ENCODE peak calls at places on chromosome 14, in seven cellular contexts. One of them, this sample, is unnamed.

GRCh38 chr14:61065671-61066070 is 84.6 kb downstream of the SLC38A6 start:
- DNase-seq in thoracic aorta: no peak
- DNase-seq in fibroblast of lung: no peak
- DNase-seq in AG04450: no peak
- DNase-seq in neural progenitor cell: no peak
- DNase-seq in left lung: no peak
- DNase-seq in colonic mucosa: no peak
- DNase-seq in this sample: no peak

GRCh38 chr14:41604793-41605534 is 1.7 kb upstream of the LRFN5 start:
- DNase-seq in thoracic aorta: no peak
- DNase-seq in fibroblast of lung: peak
- DNase-seq in AG04450: peak
- DNase-seq in neural progenitor cell: peak
- DNase-seq in left lung: peak
- DNase-seq in colonic mucosa: peak
- DNase-seq in this sample: no peak

GRCh38 chr14:36505193-36505815 is 14.7 kb downstream of the NKX2-1 start:
- DNase-seq in thoracic aorta: no peak
- DNase-seq in fibroblast of lung: no peak
- DNase-seq in AG04450: no peak
- DNase-seq in neural progenitor cell: peak
- DNase-seq in left lung: peak
- DNase-seq in colonic mucosa: no peak
- DNase-seq in this sample: no peak

GRCh38 chr14:80491131-80491530 is 279.8 kb upstream of the DIO2 start:
- DNase-seq in thoracic aorta: no peak
- DNase-seq in fibroblast of lung: peak
- DNase-seq in AG04450: no peak
- DNase-seq in neural progenitor cell: no peak
- DNase-seq in left lung: no peak
- DNase-seq in colonic mucosa: peak
- DNase-seq in this sample: no peak

GRCh38 chr14:96662116-96662901 is 134.9 kb upstream of the VRK1 start:
- DNase-seq in thoracic aorta: no peak
- DNase-seq in fibroblast of lung: peak
- DNase-seq in AG04450: no peak
- DNase-seq in neural progenitor cell: no peak
- DNase-seq in left lung: peak
- DNase-seq in colonic mucosa: no peak
- DNase-seq in this sample: no peak

GRCh38 chr14:69685217-69685616 is 73.8 kb downstream of the SUSD6 start:
- DNase-seq in thoracic aorta: no peak
- DNase-seq in fibroblast of lung: peak
- DNase-seq in AG04450: no peak
- DNase-seq in neural progenitor cell: no peak
- DNase-seq in left lung: no peak
- DNase-seq in colonic mucosa: no peak
- DNase-seq in this sample: peak

GRCh38 chr14:95156153-95156764 is 1.1 kb downstream of the DICER1 start:
- DNase-seq in thoracic aorta: no peak
- DNase-seq in fibroblast of lung: peak
- DNase-seq in AG04450: no peak
- DNase-seq in neural progenitor cell: peak
- DNase-seq in left lung: no peak
- DNase-seq in colonic mucosa: peak
- DNase-seq in this sample: no peak

GRCh38 chr14:63147018-63147417 is 57.2 kb upstream of the RHOJ start:
- DNase-seq in thoracic aorta: no peak
- DNase-seq in fibroblast of lung: no peak
- DNase-seq in AG04450: no peak
- DNase-seq in neural progenitor cell: no peak
- DNase-seq in left lung: no peak
- DNase-seq in colonic mucosa: no peak
- DNase-seq in this sample: no peak

GRCh38 chr14:91831337-91831736 is 36.0 kb downstream of the TC2N start:
- DNase-seq in thoracic aorta: no peak
- DNase-seq in fibroblast of lung: no peak
- DNase-seq in AG04450: no peak
- DNase-seq in neural progenitor cell: no peak
- DNase-seq in left lung: no peak
- DNase-seq in colonic mucosa: no peak
- DNase-seq in this sample: no peak

GRCh38 chr14:100762089-100762515 is 35.4 kb downstream of the DLK1 start:
- DNase-seq in thoracic aorta: no peak
- DNase-seq in fibroblast of lung: peak
- DNase-seq in AG04450: no peak
- DNase-seq in neural progenitor cell: no peak
- DNase-seq in left lung: no peak
- DNase-seq in colonic mucosa: no peak
- DNase-seq in this sample: no peak

GRCh38 chr14:70708717-70709570 is 67.2 kb downstream of the TTC9 start:
- DNase-seq in thoracic aorta: no peak
- DNase-seq in fibroblast of lung: no peak
- DNase-seq in AG04450: no peak
- DNase-seq in neural progenitor cell: no peak
- DNase-seq in left lung: no peak
- DNase-seq in colonic mucosa: no peak
- DNase-seq in this sample: no peak

GRCh38 chr14:61625171-61625570 is 70.1 kb upstream of the HIF1A start:
- DNase-seq in thoracic aorta: no peak
- DNase-seq in fibroblast of lung: peak
- DNase-seq in AG04450: no peak
- DNase-seq in neural progenitor cell: no peak
- DNase-seq in left lung: no peak
- DNase-seq in colonic mucosa: no peak
- DNase-seq in this sample: peak

GRCh38 chr14:66476964-66477363 is 9.2 kb upstream of the CCDC196 start:
- DNase-seq in thoracic aorta: no peak
- DNase-seq in fibroblast of lung: peak
- DNase-seq in AG04450: no peak
- DNase-seq in neural progenitor cell: no peak
- DNase-seq in left lung: no peak
- DNase-seq in colonic mucosa: no peak
- DNase-seq in this sample: peak

GRCh38 chr14:73253323-73253610 is 16.0 kb downstream of the PAPLN start:
- DNase-seq in thoracic aorta: no peak
- DNase-seq in fibroblast of lung: no peak
- DNase-seq in AG04450: no peak
- DNase-seq in neural progenitor cell: no peak
- DNase-seq in left lung: no peak
- DNase-seq in colonic mucosa: no peak
- DNase-seq in this sample: no peak

GRCh38 chr14:59103396-59103795 is 85.1 kb upstream of the DAAM1 start:
- DNase-seq in thoracic aorta: no peak
- DNase-seq in fibroblast of lung: peak
- DNase-seq in AG04450: no peak
- DNase-seq in neural progenitor cell: no peak
- DNase-seq in left lung: no peak
- DNase-seq in colonic mucosa: no peak
- DNase-seq in this sample: no peak

GRCh38 chr14:35827678-35828472 is 1.7 kb downstream of the BRMS1L start:
- DNase-seq in thoracic aorta: no peak
- DNase-seq in fibroblast of lung: no peak
- DNase-seq in AG04450: no peak
- DNase-seq in neural progenitor cell: peak
- DNase-seq in left lung: no peak
- DNase-seq in colonic mucosa: no peak
- DNase-seq in this sample: no peak

GRCh38 chr14:71680733-71681387 is 251.4 kb upstream of the RGS6 start:
- DNase-seq in thoracic aorta: no peak
- DNase-seq in fibroblast of lung: no peak
- DNase-seq in AG04450: no peak
- DNase-seq in neural progenitor cell: peak
- DNase-seq in left lung: no peak
- DNase-seq in colonic mucosa: no peak
- DNase-seq in this sample: no peak

GRCh38 chr14:100398044-100398443 is 74.9 kb downstream of the SLC25A47 start:
- DNase-seq in thoracic aorta: no peak
- DNase-seq in fibroblast of lung: no peak
- DNase-seq in AG04450: no peak
- DNase-seq in neural progenitor cell: peak
- DNase-seq in left lung: no peak
- DNase-seq in colonic mucosa: peak
- DNase-seq in this sample: peak

GRCh38 chr14:76595266-76595665 is 166.0 kb upstream of the VASH1 start:
- DNase-seq in thoracic aorta: no peak
- DNase-seq in fibroblast of lung: no peak
- DNase-seq in AG04450: no peak
- DNase-seq in neural progenitor cell: no peak
- DNase-seq in left lung: no peak
- DNase-seq in colonic mucosa: no peak
- DNase-seq in this sample: no peak

GRCh38 chr14:100408350-100409015 is 85.3 kb downstream of the SLC25A47 start:
- DNase-seq in thoracic aorta: no peak
- DNase-seq in fibroblast of lung: peak
- DNase-seq in AG04450: peak
- DNase-seq in neural progenitor cell: no peak
- DNase-seq in left lung: peak
- DNase-seq in colonic mucosa: no peak
- DNase-seq in this sample: peak

GRCh38 chr14:54676822-54677708 is 110.1 kb downstream of the SAMD4A start:
- DNase-seq in thoracic aorta: no peak
- DNase-seq in fibroblast of lung: peak
- DNase-seq in AG04450: peak
- DNase-seq in neural progenitor cell: peak
- DNase-seq in left lung: no peak
- DNase-seq in colonic mucosa: no peak
- DNase-seq in this sample: peak

GRCh38 chr14:63179383-63179782 is 24.9 kb upstream of the RHOJ start:
- DNase-seq in thoracic aorta: no peak
- DNase-seq in fibroblast of lung: no peak
- DNase-seq in AG04450: no peak
- DNase-seq in neural progenitor cell: no peak
- DNase-seq in left lung: no peak
- DNase-seq in colonic mucosa: no peak
- DNase-seq in this sample: no peak

GRCh38 chr14:23664207-23664885 is 28.2 kb downstream of the DHRS2 start:
- DNase-seq in thoracic aorta: no peak
- DNase-seq in fibroblast of lung: no peak
- DNase-seq in AG04450: no peak
- DNase-seq in neural progenitor cell: no peak
- DNase-seq in left lung: no peak
- DNase-seq in colonic mucosa: no peak
- DNase-seq in this sample: no peak

GRCh38 chr14:29529418-29529817 is 398.2 kb downstream of the PRKD1 start:
- DNase-seq in thoracic aorta: no peak
- DNase-seq in fibroblast of lung: no peak
- DNase-seq in AG04450: no peak
- DNase-seq in neural progenitor cell: peak
- DNase-seq in left lung: no peak
- DNase-seq in colonic mucosa: no peak
- DNase-seq in this sample: no peak
- TF ChIP-seq CTCF in thoracic aorta: no peak
- TF ChIP-seq CTCF in fibroblast of lung: peak
- TF ChIP-seq CTCF in AG04450: peak
- TF ChIP-seq CTCF in neural progenitor cell: peak
- TF ChIP-seq CTCF in left lung: no peak
- TF ChIP-seq CTCF in colonic mucosa: no peak
- TF ChIP-seq CTCF in this sample: no peak

GRCh38 chr14:103488071-103488470 is 34.6 kb downstream of the CKB start:
- DNase-seq in thoracic aorta: no peak
- DNase-seq in fibroblast of lung: no peak
- DNase-seq in AG04450: no peak
- DNase-seq in neural progenitor cell: no peak
- DNase-seq in left lung: no peak
- DNase-seq in colonic mucosa: no peak
- DNase-seq in this sample: no peak
- H3K27ac ChIP-seq in thoracic aorta: no peak
- H3K27ac ChIP-seq in fibroblast of lung: peak
- H3K27ac ChIP-seq in AG04450: no peak
- H3K27ac ChIP-seq in neural progenitor cell: no peak
- H3K27ac ChIP-seq in left lung: no peak
- H3K27ac ChIP-seq in colonic mucosa: no peak
- H3K27ac ChIP-seq in this sample: no peak

DNA sequence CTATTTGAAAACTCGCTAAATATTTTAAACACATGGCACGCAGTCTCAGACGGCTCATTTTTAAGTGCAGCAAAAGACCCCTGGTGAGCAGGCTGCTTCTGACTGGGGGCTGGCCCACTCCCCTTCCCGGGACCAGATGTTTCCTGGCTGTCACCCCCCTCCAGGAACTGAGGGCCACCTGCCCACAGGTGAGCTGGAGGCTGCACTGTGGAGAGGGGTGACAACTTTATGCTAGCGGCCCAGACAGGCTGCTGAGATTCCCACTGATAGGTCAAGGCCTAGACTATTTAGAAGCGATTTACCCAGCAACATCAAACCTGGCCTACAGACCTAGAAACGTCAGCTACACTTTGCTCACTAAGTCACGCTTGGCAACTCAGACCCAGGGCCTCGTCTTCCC is 92.1 kb downstream of the BCL11B start:
- DNase-seq in thoracic aorta: no peak
- DNase-seq in fibroblast of lung: no peak
- DNase-seq in AG04450: no peak
- DNase-seq in neural progenitor cell: no peak
- DNase-seq in left lung: no peak
- DNase-seq in colonic mucosa: no peak
- DNase-seq in this sample: no peak
- TF ChIP-seq CTCF in thoracic aorta: no peak
- TF ChIP-seq CTCF in fibroblast of lung: no peak
- TF ChIP-seq CTCF in AG04450: no peak
- TF ChIP-seq CTCF in neural progenitor cell: no peak
- TF ChIP-seq CTCF in left lung: no peak
- TF ChIP-seq CTCF in colonic mucosa: no peak
- TF ChIP-seq CTCF in this sample: no peak

GRCh38 chr14:94066089-94066676 is 14.8 kb downstream of the DDX24 start:
- DNase-seq in thoracic aorta: no peak
- DNase-seq in fibroblast of lung: peak
- DNase-seq in AG04450: no peak
- DNase-seq in neural progenitor cell: no peak
- DNase-seq in left lung: no peak
- DNase-seq in colonic mucosa: peak
- DNase-seq in this sample: peak
- H3K27ac ChIP-seq in thoracic aorta: no peak
- H3K27ac ChIP-seq in fibroblast of lung: no peak
- H3K27ac ChIP-seq in AG04450: no peak
- H3K27ac ChIP-seq in neural progenitor cell: no peak
- H3K27ac ChIP-seq in left lung: no peak
- H3K27ac ChIP-seq in colonic mucosa: peak
- H3K27ac ChIP-seq in this sample: peak

GRCh38 chr14:106269029-106269428 is 742.6 kb downstream of the TMEM121 start:
- DNase-seq in thoracic aorta: no peak
- DNase-seq in fibroblast of lung: no peak
- DNase-seq in AG04450: no peak
- DNase-seq in neural progenitor cell: no peak
- DNase-seq in left lung: no peak
- DNase-seq in colonic mucosa: no peak
- DNase-seq in this sample: no peak

GRCh38 chr14:106269451-106270204 is 743.2 kb downstream of the TMEM121 start:
- DNase-seq in thoracic aorta: no peak
- DNase-seq in fibroblast of lung: no peak
- DNase-seq in AG04450: no peak
- DNase-seq in neural progenitor cell: no peak
- DNase-seq in left lung: no peak
- DNase-seq in colonic mucosa: no peak
- DNase-seq in this sample: no peak

GRCh38 chr14:106268013-106268727 is 741.8 kb downstream of the TMEM121 start:
- DNase-seq in thoracic aorta: no peak
- DNase-seq in fibroblast of lung: no peak
- DNase-seq in AG04450: no peak
- DNase-seq in neural progenitor cell: no peak
- DNase-seq in left lung: no peak
- DNase-seq in colonic mucosa: peak
- DNase-seq in this sample: no peak
- TF ChIP-seq CTCF in thoracic aorta: no peak
- TF ChIP-seq CTCF in fibroblast of lung: no peak
- TF ChIP-seq CTCF in AG04450: no peak
- TF ChIP-seq CTCF in neural progenitor cell: no peak
- TF ChIP-seq CTCF in left lung: no peak
- TF ChIP-seq CTCF in colonic mucosa: no peak
- TF ChIP-seq CTCF in this sample: no peak

This sample was measured in RWPE1.